ENCODE peak calls at places on chromosomes 1 and 21, in ten cellular contexts. One of them, this sample, is unnamed.

GRCh38 chr1:217539510-217539909 is 91.4 kb downstream of the GPATCH2 start:
- DNase-seq in kidney: no peak
- DNase-seq in adrenal gland: no peak
- DNase-seq in GM20000: no peak
- DNase-seq in heart left ventricle: no peak
- DNase-seq in heart right ventricle: no peak
- DNase-seq in AG04450: no peak
- DNase-seq in mammary epithelial cell: no peak
- DNase-seq in hepatocyte: no peak
- DNase-seq in nephron progenitor cell: no peak
- DNase-seq in this sample: no peak

GRCh38 chr1:151540982-151541377 is 871 bp downstream of the TUFT1 start:
- DNase-seq in kidney: no peak
- DNase-seq in adrenal gland: no peak
- DNase-seq in GM20000: no peak
- DNase-seq in heart left ventricle: no peak
- DNase-seq in heart right ventricle: no peak
- DNase-seq in AG04450: no peak
- DNase-seq in mammary epithelial cell: peak; percentile 18
- DNase-seq in hepatocyte: peak; percentile 34
- DNase-seq in nephron progenitor cell: peak; percentile 44
- DNase-seq in this sample: no peak

GRCh38 chr21:46000182-46000730 is 18.7 kb downstream of the COL6A1 start:
- DNase-seq in kidney: peak; percentile 73
- DNase-seq in adrenal gland: no peak
- DNase-seq in GM20000: no peak
- DNase-seq in heart left ventricle: peak; percentile 23
- DNase-seq in heart right ventricle: peak; percentile 2
- DNase-seq in AG04450: no peak
- DNase-seq in mammary epithelial cell: no peak
- DNase-seq in hepatocyte: no peak
- DNase-seq in nephron progenitor cell: no peak
- DNase-seq in this sample: no peak

GRCh38 chr1:157073944-157074685 is 25.5 kb downstream of the ETV3L start:
- DNase-seq in kidney: peak; percentile 81
- DNase-seq in adrenal gland: peak; percentile 77
- DNase-seq in GM20000: no peak
- DNase-seq in heart left ventricle: peak; percentile 80
- DNase-seq in heart right ventricle: peak; percentile 66
- DNase-seq in AG04450: peak; percentile 32
- DNase-seq in mammary epithelial cell: peak; percentile 54
- DNase-seq in hepatocyte: peak; percentile 81
- DNase-seq in nephron progenitor cell: peak; percentile 67
- DNase-seq in this sample: no peak

GRCh38 chr1:109914587-109915240 is 4.1 kb downstream of the CSF1 start:
- DNase-seq in kidney: no peak
- DNase-seq in adrenal gland: no peak
- DNase-seq in GM20000: no peak
- DNase-seq in heart left ventricle: peak; percentile 55
- DNase-seq in heart right ventricle: no peak
- DNase-seq in AG04450: no peak
- DNase-seq in mammary epithelial cell: no peak
- DNase-seq in hepatocyte: no peak
- DNase-seq in nephron progenitor cell: no peak
- DNase-seq in this sample: no peak

GRCh38 chr1:246786606-246787238 is 62.5 kb downstream of the SCCPDH start:
- DNase-seq in kidney: no peak
- DNase-seq in adrenal gland: no peak
- DNase-seq in GM20000: no peak
- DNase-seq in heart left ventricle: no peak
- DNase-seq in heart right ventricle: no peak
- DNase-seq in AG04450: no peak
- DNase-seq in mammary epithelial cell: no peak
- DNase-seq in hepatocyte: no peak
- DNase-seq in nephron progenitor cell: no peak
- DNase-seq in this sample: no peak

GRCh38 chr1:184624051-184624450 is 130.6 kb downstream of the EDEM3 start:
- DNase-seq in kidney: no peak
- DNase-seq in adrenal gland: no peak
- DNase-seq in GM20000: no peak
- DNase-seq in heart left ventricle: no peak
- DNase-seq in heart right ventricle: no peak
- DNase-seq in AG04450: no peak
- DNase-seq in mammary epithelial cell: peak; percentile 60
- DNase-seq in hepatocyte: no peak
- DNase-seq in nephron progenitor cell: no peak
- DNase-seq in this sample: no peak

GRCh38 chr1:206075786-206076725 is 23.1 kb downstream of the RHEX start:
- DNase-seq in kidney: no peak
- DNase-seq in adrenal gland: no peak
- DNase-seq in GM20000: no peak
- DNase-seq in heart left ventricle: no peak
- DNase-seq in heart right ventricle: no peak
- DNase-seq in AG04450: no peak
- DNase-seq in mammary epithelial cell: peak; percentile 70
- DNase-seq in hepatocyte: peak; percentile 29
- DNase-seq in nephron progenitor cell: no peak
- DNase-seq in this sample: no peak

GRCh38 chr1:29453502-29454240 is 217.3 kb downstream of the PTPRU start:
- DNase-seq in kidney: no peak
- DNase-seq in adrenal gland: no peak
- DNase-seq in GM20000: peak; percentile 52
- DNase-seq in heart left ventricle: no peak
- DNase-seq in heart right ventricle: no peak
- DNase-seq in AG04450: peak; percentile 21
- DNase-seq in mammary epithelial cell: peak; percentile 15
- DNase-seq in hepatocyte: peak; percentile 63
- DNase-seq in nephron progenitor cell: no peak
- DNase-seq in this sample: no peak

GRCh38 chr21:31370893-31371652 is 27.0 kb upstream of the TIAM1 start:
- DNase-seq in kidney: no peak
- DNase-seq in adrenal gland: no peak
- DNase-seq in GM20000: no peak
- DNase-seq in heart left ventricle: peak; percentile 42
- DNase-seq in heart right ventricle: no peak
- DNase-seq in AG04450: no peak
- DNase-seq in mammary epithelial cell: no peak
- DNase-seq in hepatocyte: peak; percentile 39
- DNase-seq in nephron progenitor cell: no peak
- DNase-seq in this sample: no peak

GRCh38 chr1:111963985-111964738 is 25.3 kb downstream of the KCND3 start:
- DNase-seq in kidney: no peak
- DNase-seq in adrenal gland: no peak
- DNase-seq in GM20000: no peak
- DNase-seq in heart left ventricle: no peak
- DNase-seq in heart right ventricle: no peak
- DNase-seq in AG04450: no peak
- DNase-seq in mammary epithelial cell: no peak
- DNase-seq in hepatocyte: no peak
- DNase-seq in nephron progenitor cell: no peak
- DNase-seq in this sample: no peak

GRCh38 chr1:10380594-10381275 is 18.1 kb upstream of the PGD start:
- DNase-seq in kidney: no peak
- DNase-seq in adrenal gland: no peak
- DNase-seq in GM20000: no peak
- DNase-seq in heart left ventricle: no peak
- DNase-seq in heart right ventricle: no peak
- DNase-seq in AG04450: peak; percentile 84
- DNase-seq in mammary epithelial cell: peak; percentile 23
- DNase-seq in hepatocyte: peak; percentile 56
- DNase-seq in nephron progenitor cell: no peak
- DNase-seq in this sample: no peak

GRCh38 chr1:18077657-18078215 is 29.9 kb upstream of the IGSF21 start:
- DNase-seq in kidney: no peak
- DNase-seq in adrenal gland: no peak
- DNase-seq in GM20000: no peak
- DNase-seq in heart left ventricle: no peak
- DNase-seq in heart right ventricle: no peak
- DNase-seq in AG04450: no peak
- DNase-seq in mammary epithelial cell: no peak
- DNase-seq in hepatocyte: no peak
- DNase-seq in nephron progenitor cell: no peak
- DNase-seq in this sample: no peak

GRCh38 chr1:235030919-235031596 is 97.6 kb downstream of the TOMM20 start:
- DNase-seq in kidney: no peak
- DNase-seq in adrenal gland: no peak
- DNase-seq in GM20000: no peak
- DNase-seq in heart left ventricle: no peak
- DNase-seq in heart right ventricle: no peak
- DNase-seq in AG04450: no peak
- DNase-seq in mammary epithelial cell: no peak
- DNase-seq in hepatocyte: no peak
- DNase-seq in nephron progenitor cell: no peak
- DNase-seq in this sample: no peak

GRCh38 chr21:44322621-44323325 is 16.4 kb downstream of the CFAP410 start:
- DNase-seq in kidney: no peak
- DNase-seq in adrenal gland: no peak
- DNase-seq in GM20000: no peak
- DNase-seq in heart left ventricle: no peak
- DNase-seq in heart right ventricle: no peak
- DNase-seq in AG04450: no peak
- DNase-seq in mammary epithelial cell: no peak
- DNase-seq in hepatocyte: no peak
- DNase-seq in nephron progenitor cell: no peak
- DNase-seq in this sample: no peak

DNA sequence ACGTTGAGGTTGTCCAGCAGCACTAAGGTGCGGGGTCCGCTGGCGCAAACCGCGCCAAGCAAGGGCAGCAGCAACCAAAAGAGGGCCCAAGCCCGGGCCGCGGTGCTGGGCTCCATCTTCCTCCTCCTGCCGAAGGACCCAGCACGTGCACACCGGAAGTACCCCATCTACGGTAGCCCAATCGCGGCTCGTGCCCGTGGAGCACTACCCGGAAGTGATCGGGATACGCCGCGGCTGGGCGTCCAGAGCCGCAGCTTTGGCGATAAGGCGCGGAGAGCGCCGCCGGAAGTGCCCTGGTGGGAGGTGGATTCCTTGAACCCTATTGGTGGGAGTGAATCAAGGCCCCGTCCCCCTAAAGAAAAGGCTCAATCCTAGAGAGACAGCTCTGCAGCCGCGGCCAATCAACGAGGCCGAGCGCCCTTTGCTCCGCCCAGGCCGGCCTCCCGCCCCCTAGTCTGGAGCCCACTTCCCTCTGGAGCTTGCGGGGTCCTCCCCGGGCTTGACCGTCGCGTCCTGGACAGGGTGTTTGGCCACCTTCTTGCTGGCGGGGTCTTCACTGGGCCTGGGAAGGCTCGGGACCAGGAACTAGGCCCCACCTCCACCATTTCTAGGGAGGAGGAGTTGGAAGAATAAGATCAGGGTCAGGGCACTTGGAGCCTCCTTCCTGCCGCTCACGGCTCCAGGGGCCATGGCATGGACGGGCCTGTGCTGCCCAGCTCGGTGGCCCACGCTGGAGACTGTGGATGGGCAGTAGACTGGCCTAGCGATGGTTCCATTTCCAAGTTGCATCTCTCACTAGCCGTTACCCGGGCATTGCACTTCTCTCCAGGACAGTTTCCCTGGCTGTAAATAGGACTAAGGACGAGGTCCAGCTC is at the start of gene DDOST:
- DNase-seq in kidney: peak; percentile 99
- DNase-seq in adrenal gland: peak; percentile 92
- DNase-seq in GM20000: peak; percentile 96
- DNase-seq in heart left ventricle: peak; percentile 97
- DNase-seq in heart right ventricle: peak; percentile 96
- DNase-seq in AG04450: peak; percentile 94
- DNase-seq in mammary epithelial cell: peak; percentile 97
- DNase-seq in hepatocyte: peak; percentile 98
- DNase-seq in nephron progenitor cell: peak; percentile 91
- DNase-seq in this sample: peak; percentile 97
- TF ChIP-seq CTCF in kidney: peak; percentile 44
- TF ChIP-seq CTCF in adrenal gland: no peak
- TF ChIP-seq CTCF in GM20000: no peak
- TF ChIP-seq CTCF in heart left ventricle: peak; percentile 67
- TF ChIP-seq CTCF in heart right ventricle: peak; percentile 48
- TF ChIP-seq CTCF in AG04450: peak; percentile 58
- TF ChIP-seq CTCF in mammary epithelial cell: peak; percentile 61
- TF ChIP-seq CTCF in hepatocyte: peak; percentile 58
- TF ChIP-seq CTCF in nephron progenitor cell: no peak
- TF ChIP-seq CTCF in this sample: peak; percentile 60

DNA sequence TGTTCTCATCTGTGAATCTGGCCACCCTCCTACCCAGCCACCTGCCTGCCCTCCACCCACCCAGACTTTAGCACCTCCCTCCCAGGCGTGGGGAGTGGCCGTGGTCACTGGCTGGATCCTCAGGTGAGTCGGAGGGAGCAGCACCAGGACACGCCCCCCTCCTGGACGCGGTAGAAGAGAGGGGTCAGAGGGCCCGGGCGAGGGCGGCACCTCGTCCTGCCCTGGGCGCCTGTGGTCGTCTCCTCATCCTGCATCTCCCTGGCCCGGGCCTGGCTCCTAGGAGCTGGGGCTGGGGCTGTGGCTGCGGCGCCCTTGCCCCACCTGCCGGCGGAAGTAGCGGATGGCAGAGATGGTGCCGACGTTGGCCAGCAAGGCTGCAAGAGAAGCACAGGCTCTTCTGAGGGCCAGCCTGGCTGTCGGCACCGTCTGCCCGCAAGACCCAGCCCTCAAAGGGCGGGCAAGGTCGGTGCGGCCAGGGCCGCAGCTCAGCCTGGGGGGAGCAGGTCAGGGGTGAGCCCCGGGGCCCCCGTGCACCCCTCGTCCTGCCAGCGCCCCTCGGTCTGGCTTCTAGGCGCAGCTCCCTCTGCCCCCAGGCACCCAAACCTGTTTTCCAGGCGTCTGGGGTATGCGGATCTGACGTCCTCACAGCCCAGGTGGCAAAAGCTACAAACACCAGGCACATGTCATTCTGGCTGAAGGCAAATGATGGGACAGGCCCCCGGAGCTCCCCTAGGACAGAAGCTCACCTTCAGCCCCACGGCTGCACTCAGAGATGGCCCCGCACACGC is 5.8 kb downstream of the PERM1 start:
- DNase-seq in kidney: no peak
- DNase-seq in adrenal gland: peak; percentile 62
- DNase-seq in GM20000: peak; percentile 84
- DNase-seq in heart left ventricle: no peak
- DNase-seq in heart right ventricle: no peak
- DNase-seq in AG04450: no peak
- DNase-seq in mammary epithelial cell: peak; percentile 69
- DNase-seq in hepatocyte: peak; percentile 90
- DNase-seq in nephron progenitor cell: peak; percentile 80
- DNase-seq in this sample: no peak
- TF ChIP-seq CTCF in kidney: peak; percentile 44
- TF ChIP-seq CTCF in adrenal gland: peak; percentile 23
- TF ChIP-seq CTCF in GM20000: no peak
- TF ChIP-seq CTCF in heart left ventricle: peak; percentile 28
- TF ChIP-seq CTCF in heart right ventricle: peak; percentile 23
- TF ChIP-seq CTCF in AG04450: peak; percentile 69
- TF ChIP-seq CTCF in mammary epithelial cell: peak; percentile 73
- TF ChIP-seq CTCF in hepatocyte: peak; percentile 69
- TF ChIP-seq CTCF in nephron progenitor cell: peak; percentile 55
- TF ChIP-seq CTCF in this sample: peak; percentile 80

GRCh38 chr1:56576880-56577858 is 2.2 kb downstream of the PLPP3 start:
- DNase-seq in kidney: no peak
- DNase-seq in adrenal gland: no peak
- DNase-seq in GM20000: peak; percentile 42
- DNase-seq in heart left ventricle: peak; percentile 28
- DNase-seq in heart right ventricle: peak; percentile 25
- DNase-seq in AG04450: no peak
- DNase-seq in mammary epithelial cell: peak; percentile 14
- DNase-seq in hepatocyte: peak; percentile 64
- DNase-seq in nephron progenitor cell: no peak
- DNase-seq in this sample: no peak
- TF ChIP-seq CTCF in kidney: peak; percentile 39
- TF ChIP-seq CTCF in adrenal gland: no peak
- TF ChIP-seq CTCF in GM20000: no peak
- TF ChIP-seq CTCF in heart left ventricle: peak; percentile 43
- TF ChIP-seq CTCF in heart right ventricle: peak; percentile 47
- TF ChIP-seq CTCF in AG04450: peak; percentile 54
- TF ChIP-seq CTCF in mammary epithelial cell: peak; percentile 50
- TF ChIP-seq CTCF in hepatocyte: peak; percentile 44
- TF ChIP-seq CTCF in nephron progenitor cell: peak; percentile 16
- TF ChIP-seq CTCF in this sample: peak; percentile 62

GRCh38 chr1:15680614-15681345 is 3.3 kb upstream of the PLEKHM2 start:
- DNase-seq in kidney: no peak
- DNase-seq in adrenal gland: no peak
- DNase-seq in GM20000: no peak
- DNase-seq in heart left ventricle: no peak
- DNase-seq in heart right ventricle: no peak
- DNase-seq in AG04450: peak; percentile 76
- DNase-seq in mammary epithelial cell: peak; percentile 96
- DNase-seq in hepatocyte: peak; percentile 45
- DNase-seq in nephron progenitor cell: no peak
- DNase-seq in this sample: no peak
- TF ChIP-seq CTCF in kidney: no peak
- TF ChIP-seq CTCF in adrenal gland: no peak
- TF ChIP-seq CTCF in GM20000: no peak
- TF ChIP-seq CTCF in heart left ventricle: no peak
- TF ChIP-seq CTCF in heart right ventricle: no peak
- TF ChIP-seq CTCF in AG04450: no peak
- TF ChIP-seq CTCF in mammary epithelial cell: no peak
- TF ChIP-seq CTCF in hepatocyte: no peak
- TF ChIP-seq CTCF in nephron progenitor cell: no peak
- TF ChIP-seq CTCF in this sample: no peak

This sample was measured in type B pancreatic cell.